ENCODE peak calls at places on chromosomes 11 and 22, in ten cellular contexts. A, L, P, G, Y, S, F, N, W and J are unnamed samples.

GRCh38 chr11:120306519-120307242 is 18.4 kb upstream of the TLCD5 start:
- DNase-seq in A (no peak), L (no peak), P (peak; percentile 84), G (no peak), Y (peak; percentile 33), S (no peak), F (no peak), N (no peak), W (no peak), J (no peak)

GRCh38 chr11:23509023-23509422 is 648.7 kb upstream of the CCDC179 start:
- DNase-seq in A (no peak), L (no peak), P (peak; percentile 17), G (no peak), Y (peak; percentile 34), S (no peak), F (no peak), N (no peak), W (no peak), J (no peak)

GRCh38 chr22:48156603-48157355 is 1394.3 kb downstream of the TBC1D22A start:
- DNase-seq in A (no peak), L (no peak), P (no peak), G (no peak), Y (no peak), S (no peak), F (no peak), N (no peak), W (no peak), J (no peak)

GRCh38 chr11:44524751-44525171 is 40.7 kb upstream of the CD82 start:
- DNase-seq in A (peak; percentile 7), L (no peak), P (no peak), G (no peak), Y (no peak), S (no peak), F (no peak), N (no peak), W (no peak), J (no peak)

GRCh38 chr11:64356498-64357411 is 2.2 kb upstream of the RPS6KA4 start:
- DNase-seq in A (peak; percentile 54), L (peak; percentile 73), P (peak; percentile 52), G (no peak), Y (peak; percentile 57), S (no peak), F (no peak), N (no peak), W (no peak), J (no peak)

GRCh38 chr22:44151661-44152060 is 29.1 kb upstream of the PARVG start:
- DNase-seq in A (no peak), L (no peak), P (peak; percentile 79), G (no peak), Y (no peak), S (no peak), F (no peak), N (no peak), W (no peak), J (no peak)

GRCh38 chr11:34366522-34366921 is 8.7 kb upstream of the ABTB2 start:
- DNase-seq in A (no peak), L (peak; percentile 29), P (no peak), G (no peak), Y (no peak), S (no peak), F (no peak), N (no peak), W (no peak), J (no peak)

GRCh38 chr22:25553131-25553530 is 11.3 kb upstream of the GRK3 start:
- DNase-seq in A (no peak), L (no peak), P (no peak), G (no peak), Y (peak; percentile 56), S (no peak), F (no peak), N (no peak), W (no peak), J (no peak)

GRCh38 chr11:33445761-33446161 is 188.6 kb downstream of the HIPK3 start:
- DNase-seq in A (no peak), L (no peak), P (no peak), G (no peak), Y (no peak), S (no peak), F (no peak), N (no peak), W (no peak), J (no peak)

GRCh38 chr11:23413057-23413456 is 552.8 kb upstream of the CCDC179 start:
- DNase-seq in A (no peak), L (no peak), P (no peak), G (no peak), Y (no peak), S (no peak), F (no peak), N (no peak), W (no peak), J (no peak)

GRCh38 chr11:2890466-2891241 is 5.1 kb upstream of the CDKN1C start:
- DNase-seq in A (no peak), L (no peak), P (no peak), G (no peak), Y (no peak), S (no peak), F (no peak), N (no peak), W (peak; percentile 95), J (peak; percentile 75)

GRCh38 chr11:59787816-59788215 is 22.8 kb downstream of the MRPL16 start:
- DNase-seq in A (no peak), L (no peak), P (peak; percentile 55), G (no peak), Y (no peak), S (no peak), F (no peak), N (no peak), W (no peak), J (no peak)

GRCh38 chr11:65421204-65422103 is 1.1 kb upstream of the NEAT1 start:
- DNase-seq in A (peak; percentile 73), L (peak; percentile 67), P (peak; percentile 97), G (peak; percentile 88), Y (peak; percentile 96), S (peak; percentile 87), F (peak; percentile 88), N (peak; percentile 99), W (peak; percentile 97), J (peak; percentile 92)

GRCh38 chr11:75765116-75765515 is 3.5 kb upstream of the DGAT2 start:
- DNase-seq in A (no peak), L (no peak), P (no peak), G (no peak), Y (no peak), S (no peak), F (no peak), N (no peak), W (no peak), J (no peak)

GRCh38 chr22:39179841-39180335 is 27.4 kb upstream of the CBX7 start:
- DNase-seq in A (no peak), L (peak; percentile 52), P (no peak), G (no peak), Y (no peak), S (no peak), F (no peak), N (no peak), W (no peak), J (no peak)

GRCh38 chr22:44031111-44031963 is 7.2 kb downstream of the PARVB start:
- DNase-seq in A (no peak), L (no peak), P (no peak), G (peak; percentile 4), Y (no peak), S (no peak), F (no peak), N (no peak), W (no peak), J (no peak)

GRCh38 chr11:128323381-128323780 is 264.0 kb downstream of the ETS1 start:
- DNase-seq in A (no peak), L (no peak), P (peak; percentile 43), G (no peak), Y (no peak), S (no peak), F (no peak), N (no peak), W (no peak), J (no peak)

GRCh38 chr22:44814266-44815098 is 62.1 kb downstream of the ARHGAP8 start:
- DNase-seq in A (no peak), L (no peak), P (no peak), G (no peak), Y (no peak), S (no peak), F (no peak), N (no peak), W (no peak), J (peak; percentile 2)

GRCh38 chr11:93526691-93527583 is 16.3 kb downstream of the SMCO4 start:
- DNase-seq in A (no peak), L (no peak), P (no peak), G (no peak), Y (no peak), S (no peak), F (no peak), N (no peak), W (no peak), J (no peak)

GRCh38 chr11:118658372-118659313 is 20.8 kb downstream of the TREH start:
- DNase-seq in A (no peak), L (no peak), P (peak; percentile 10), G (no peak), Y (peak; percentile 12), S (no peak), F (no peak), N (no peak), W (no peak), J (no peak)

GRCh38 chr11:42913731-42914130 is 398.1 kb upstream of the API5 start:
- DNase-seq in A (no peak), L (no peak), P (no peak), G (no peak), Y (no peak), S (no peak), F (no peak), N (no peak), W (no peak), J (no peak)

GRCh38 chr11:118917488-118918127 is 8.1 kb downstream of the BCL9L start:
- DNase-seq in A (no peak), L (no peak), P (peak; percentile 96), G (peak; percentile 45), Y (peak; percentile 85), S (no peak), F (peak; percentile 55), N (peak; percentile 81), W (peak; percentile 89), J (peak; percentile 68)

GRCh38 chr11:59611570-59612565 is 3.7 kb downstream of the OSBP start:
- DNase-seq in A (no peak), L (no peak), P (peak; percentile 13), G (no peak), Y (no peak), S (no peak), F (no peak), N (no peak), W (no peak), J (no peak)

GRCh38 chr11:86559311-86559945 is 113.0 kb downstream of the ME3 start:
- DNase-seq in A (no peak), L (no peak), P (peak; percentile 50), G (no peak), Y (no peak), S (no peak), F (no peak), N (no peak), W (no peak), J (peak; percentile 47)

GRCh38 chr11:85663781-85664560 is 958 bp downstream of the CREBZF start:
- DNase-seq in A (peak; percentile 81), L (peak; percentile 78), P (peak; percentile 84), G (peak; percentile 86), Y (peak; percentile 75), S (peak; percentile 75), F (peak; percentile 82), N (peak; percentile 73), W (peak; percentile 61), J (peak; percentile 83)

GRCh38 chr11:113270080-113270479 is 44.3 kb upstream of the TTC12 start:
- DNase-seq in A (no peak), L (no peak), P (no peak), G (no peak), Y (no peak), S (no peak), F (no peak), N (no peak), W (no peak), J (no peak)

GRCh38 chr11:120581317-120581716 is 69.8 kb downstream of the GRIK4 start:
- DNase-seq in A (no peak), L (no peak), P (no peak), G (no peak), Y (no peak), S (no peak), F (no peak), N (no peak), W (no peak), J (no peak)

GRCh38 chr11:39367526-39367925 is 2091.9 kb downstream of the LRRC4C start:
- DNase-seq in A (no peak), L (no peak), P (no peak), G (no peak), Y (no peak), S (no peak), F (no peak), N (no peak), W (no peak), J (no peak)